ENCODE peak calls at places on chromosome 1, in five cellular contexts. X is occipital lobe; R is stimulated activated CD8-positive, alpha-beta memory T cell treated with anti-CD3 and anti-CD28 coated beads, Interleukin-4, amount 100 ng/mL, for 1 hour; L is Peyer's patch; Z is sigmoid colon. E is an unnamed sample.

GRCh38 chr1:116288201-116288598 is 84.8 kb upstream of the ATP1A1 start:
- DNase-seq in L (no peak), Z (no peak), R (no peak), X (no peak), E (no peak)

GRCh38 chr1:231178970-231179369 is 17.1 kb downstream of the TRIM67 start:
- DNase-seq in L (no peak), Z (no peak), R (no peak), X (no peak), E (no peak)

GRCh38 chr1:232524056-232524455 is 105.9 kb downstream of the SIPA1L2 start:
- DNase-seq in Z (no peak), R (no peak), L (no peak), X (no peak), E (no peak)

GRCh38 chr1:43653339-43653738 is 3.4 kb downstream of the KDM4A start:
- DNase-seq in R (no peak), Z (no peak), X (no peak), L (no peak), E (no peak)

GRCh38 chr1:189847613-189848012 is 630.1 kb downstream of the BRINP3 start:
- DNase-seq in Z (no peak), X (no peak), L (no peak), R (no peak), E (no peak)

GRCh38 chr1:54137532-54138061 is 15.2 kb downstream of the CDCP2 start:
- DNase-seq in R (no peak), Z (no peak), X (no peak), L (no peak), E (no peak)

GRCh38 chr1:46288485-46289133 is 14.8 kb downstream of the LRRC41 start:
- DNase-seq in R (no peak), L (no peak), Z (no peak), X (no peak), E (no peak)

GRCh38 chr1:67691712-67692111 is 6.7 kb downstream of the GADD45A start:
- DNase-seq in R (no peak), Z (no peak), L (no peak), X (no peak), E (no peak)

GRCh38 chr1:202923533-202923932 is 3.5 kb downstream of the KLHL12 start:
- DNase-seq in L (no peak), Z (no peak), X (no peak), R (no peak), E (no peak)

GRCh38 chr1:98305362-98305761 is 356.2 kb upstream of the SNX7 start:
- DNase-seq in L (no peak), R (no peak), Z (no peak), X (no peak), E (no peak)

GRCh38 chr1:12386130-12386529 is 156.3 kb downstream of the VPS13D start:
- DNase-seq in X (no peak), Z (no peak), L (no peak), R (no peak), E (no peak)

GRCh38 chr1:238252033-238252802 is 361.5 kb upstream of the ZP4 start:
- DNase-seq in X (peak), Z (no peak), L (peak), R (no peak), E (peak)

GRCh38 chr1:24932725-24933294 is 2.7 kb upstream of the RUNX3 start:
- DNase-seq in X (no peak), L (no peak), Z (no peak), R (no peak), E (no peak)

GRCh38 chr1:245599413-245600174 is 444.8 kb downstream of the KIF26B start:
- DNase-seq in Z (peak), X (peak), R (no peak), L (no peak), E (no peak)

GRCh38 chr1:107993920-107994319 is 28.9 kb upstream of the VAV3 start:
- DNase-seq in L (peak), R (no peak), X (no peak), Z (no peak), E (peak)

GRCh38 chr1:67710417-67710816 is 25.4 kb downstream of the GADD45A start:
- DNase-seq in R (no peak), L (no peak), X (no peak), Z (no peak), E (no peak)

GRCh38 chr1:16258591-16259135 is 21.7 kb upstream of the CPLANE2 start:
- DNase-seq in Z (no peak), R (no peak), X (no peak), L (no peak), E (no peak)

GRCh38 chr1:245969274-245969673 is 537.8 kb downstream of the SMYD3 start:
- DNase-seq in L (no peak), X (no peak), Z (no peak), R (no peak), E (peak)

GRCh38 chr1:158600735-158601134 is 4.3 kb upstream of the OR10Z1 start:
- DNase-seq in X (no peak), R (no peak), Z (no peak), L (no peak), E (no peak)

GRCh38 chr1:73593379-73593778 is 604.6 kb downstream of the LRRIQ3 start:
- DNase-seq in R (no peak), L (peak), Z (no peak), X (no peak), E (no peak)

GRCh38 chr1:116795482-116795829 is 41.2 kb downstream of the CD2 start:
- DNase-seq in X (no peak), R (no peak), L (no peak), Z (no peak), E (no peak)

GRCh38 chr1:212607206-212607923 is 1.2 kb upstream of the ATF3 start:
- DNase-seq in Z (peak), L (peak), X (no peak), R (no peak), E (no peak)

GRCh38 chr1:17419626-17420328 is 19.7 kb downstream of the RCC2 start:
- DNase-seq in X (peak), Z (peak), L (peak), R (peak), E (peak)

GRCh38 chr1:167627865-167628641 is 2.0 kb upstream of the RCSD1 start:
- DNase-seq in L (peak), X (no peak), R (peak), Z (no peak), E (peak)

GRCh38 chr1:70675737-70676156 is 264.7 kb downstream of the CTH start:
- DNase-seq in L (no peak), R (no peak), Z (no peak), X (no peak), E (no peak)

GRCh38 chr1:10696977-10697376 is 99.5 kb downstream of the CASZ1 start:
- DNase-seq in L (no peak), R (no peak), Z (no peak), X (no peak), E (no peak)

GRCh38 chr1:44828841-44829440 is 14.1 kb downstream of the PTCH2 start:
- DNase-seq in R (no peak), Z (no peak), X (no peak), L (no peak), E (no peak)

GRCh38 chr1:234009668-234010067 is 105.2 kb downstream of the SLC35F3 start:
- DNase-seq in L (no peak), Z (no peak), X (no peak), R (no peak), E (no peak)

GRCh38 chr1:211320980-211321379 is 5.7 kb upstream of the TRAF5 start:
- DNase-seq in Z (no peak), X (no peak), L (no peak), R (no peak), E (no peak)

GRCh38 chr1:115142616-115143015 is 53.3 kb upstream of the TSPAN2 start:
- DNase-seq in Z (no peak), R (no peak), X (no peak), L (no peak), E (no peak)

GRCh38 chr1:232164078-232164963 is 465.6 kb downstream of the SIPA1L2 start:
- DNase-seq in L (no peak), X (no peak), Z (no peak), R (no peak), E (peak)

GRCh38 chr1:18253093-18253492 is 145.5 kb downstream of the IGSF21 start:
- DNase-seq in R (no peak), X (no peak), L (no peak), Z (no peak), E (no peak)

GRCh38 chr1:7284839-7285435 is 486.2 kb upstream of the VAMP3 start:
- DNase-seq in R (no peak), X (no peak), Z (no peak), L (no peak), E (no peak)

GRCh38 chr1:50156241-50157010 is 47.7 kb downstream of the ELAVL4 start:
- DNase-seq in R (no peak), L (no peak), X (no peak), Z (no peak), E (no peak)

GRCh38 chr1:226882187-226882586 is 11.8 kb downstream of the PSEN2 start:
- DNase-seq in R (no peak), X (no peak), Z (no peak), L (no peak), E (no peak)

GRCh38 chr1:92903765-92904164 is 57.5 kb downstream of the DIPK1A start:
- DNase-seq in R (no peak), Z (no peak), L (no peak), X (no peak), E (no peak)

E was measured in HuH-7.